ENCODE peak calls at places on chromosomes 5 and 9, in four cellular contexts. R, L, N and J are unnamed samples.

GRCh38 chr9:75200892-75201470 is 112.7 kb downstream of the OSTF1 start:
- DNase-seq in R (peak), L (peak), N (no peak), J (no peak)

GRCh38 chr9:123556464-123557435 is 200.8 kb downstream of the CRB2 start:
- DNase-seq in R (no peak), L (no peak), N (no peak), J (peak)

GRCh38 chr5:14665949-14666741 is 1.6 kb downstream of the OTULIN start:
- DNase-seq in R (no peak), L (peak), N (no peak), J (peak)

GRCh38 chr9:14153310-14153720 is 160.6 kb downstream of the NFIB start:
- DNase-seq in R (no peak), L (no peak), N (no peak), J (no peak)

GRCh38 chr5:1639757-1640156 is 116.0 kb upstream of the LPCAT1 start:
- DNase-seq in R (no peak), L (no peak), N (peak), J (no peak)

GRCh38 chr9:84189901-84190300 is 150.7 kb downstream of the SLC28A3 start:
- DNase-seq in R (no peak), L (no peak), N (no peak), J (peak)

GRCh38 chr9:130058154-130058553 is 4.4 kb downstream of the GPR107 start:
- DNase-seq in R (no peak), L (no peak), N (peak), J (no peak)

GRCh38 chr5:50583621-50584020 is 82.8 kb upstream of the PARP8 start:
- DNase-seq in R (no peak), L (no peak), N (no peak), J (no peak)

GRCh38 chr5:10648806-10649517 is 85.1 kb downstream of the ANKRD33B start:
- DNase-seq in R (no peak), L (no peak), N (peak), J (no peak)

GRCh38 chr5:65625743-65626142 is 916 bp downstream of the SHLD3 start:
- DNase-seq in R (no peak), L (no peak), N (no peak), J (no peak)

GRCh38 chr5:106749826-106750225 is 920.9 kb downstream of the EFNA5 start:
- DNase-seq in R (no peak), L (no peak), N (no peak), J (no peak)

GRCh38 chr5:161676109-161676508 is 9.4 kb upstream of the GABRA6 start:
- DNase-seq in R (no peak), L (no peak), N (no peak), J (no peak)

GRCh38 chr9:137724114-137724445 is 105.3 kb downstream of the EHMT1 start:
- DNase-seq in R (no peak), L (no peak), N (no peak), J (peak)

GRCh38 chr5:53616939-53617549 is 56.6 kb downstream of the NDUFS4 start:
- DNase-seq in R (no peak), L (no peak), N (no peak), J (no peak)

GRCh38 chr5:97047076-97047475 is 95.3 kb downstream of the LIX1 start:
- DNase-seq in R (no peak), L (no peak), N (no peak), J (no peak)

GRCh38 chr9:26471271-26471670 is 421.3 kb downstream of the CAAP1 start:
- DNase-seq in R (no peak), L (no peak), N (no peak), J (no peak)

GRCh38 chr5:67773439-67773988 is 442.0 kb upstream of the PIK3R1 start:
- DNase-seq in R (peak), L (no peak), N (peak), J (no peak)

GRCh38 chr5:139670369-139671095 is 22.4 kb downstream of the CXXC5 start:
- DNase-seq in R (no peak), L (no peak), N (no peak), J (no peak)

GRCh38 chr5:2656186-2656585 is 95.3 kb downstream of the IRX2 start:
- DNase-seq in R (no peak), L (no peak), N (no peak), J (no peak)

GRCh38 chr9:20417695-20418094 is 204.6 kb downstream of the MLLT3 start:
- DNase-seq in R (no peak), L (no peak), N (no peak), J (no peak)

GRCh38 chr9:20414150-20414549 is 208.1 kb downstream of the MLLT3 start:
- DNase-seq in R (no peak), L (no peak), N (no peak), J (no peak)

GRCh38 chr9:20418485-20418884 is 203.8 kb downstream of the MLLT3 start:
- DNase-seq in R (no peak), L (no peak), N (no peak), J (no peak)

DNA sequence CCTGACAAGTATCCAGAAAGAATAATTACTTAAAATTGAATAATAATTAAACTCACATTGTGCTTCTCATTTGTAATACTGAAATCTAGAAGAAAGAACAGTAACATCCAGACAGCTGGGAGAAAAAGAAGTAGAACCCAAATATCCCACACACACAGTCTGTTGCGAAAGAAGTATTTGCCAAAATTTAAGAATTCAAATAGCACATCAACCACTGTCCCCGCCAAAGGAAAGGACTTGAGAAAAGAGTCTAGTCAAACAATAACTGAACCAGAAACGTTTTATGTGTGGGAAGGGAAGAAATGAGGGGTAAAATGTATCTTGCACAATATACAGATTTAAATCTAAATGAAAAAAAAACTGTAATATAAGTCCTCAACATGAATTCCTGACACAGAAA is 202.7 kb downstream of the MLLT3 start:
- DNase-seq in R (no peak), L (no peak), N (no peak), J (peak)
- TF ChIP-seq POLR2A in R (no peak), L (no peak), N (no peak), J (no peak)

DNA sequence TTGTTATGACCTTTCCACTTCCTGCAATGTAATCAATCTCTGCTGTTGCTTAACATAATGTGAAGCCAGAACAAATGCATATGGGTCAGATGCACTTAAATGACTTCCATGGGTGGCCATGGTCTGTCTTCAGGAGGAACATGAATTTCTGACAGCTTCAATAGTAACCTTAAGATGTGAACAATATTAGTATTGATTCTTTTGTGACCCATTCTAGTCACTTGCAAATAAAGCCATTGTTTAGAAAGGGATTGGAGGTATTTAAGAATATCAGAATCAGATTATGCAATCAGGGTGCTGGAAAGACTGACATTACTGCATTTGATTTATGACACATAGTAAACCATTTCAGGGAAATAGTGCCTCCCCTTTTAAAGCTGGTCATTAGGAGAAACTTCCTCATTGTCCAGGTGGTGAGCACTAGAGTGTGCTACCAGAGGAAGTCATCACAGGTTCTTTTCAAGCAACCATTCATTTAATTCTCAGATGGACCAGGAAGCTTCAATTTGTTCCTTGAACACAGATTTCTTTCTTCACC is 32.1 kb downstream of the GRIN3A start:
- DNase-seq in R (no peak), L (no peak), N (no peak), J (no peak)
- TF ChIP-seq CTCF in R (no peak), L (no peak), N (no peak), J (no peak)

DNA sequence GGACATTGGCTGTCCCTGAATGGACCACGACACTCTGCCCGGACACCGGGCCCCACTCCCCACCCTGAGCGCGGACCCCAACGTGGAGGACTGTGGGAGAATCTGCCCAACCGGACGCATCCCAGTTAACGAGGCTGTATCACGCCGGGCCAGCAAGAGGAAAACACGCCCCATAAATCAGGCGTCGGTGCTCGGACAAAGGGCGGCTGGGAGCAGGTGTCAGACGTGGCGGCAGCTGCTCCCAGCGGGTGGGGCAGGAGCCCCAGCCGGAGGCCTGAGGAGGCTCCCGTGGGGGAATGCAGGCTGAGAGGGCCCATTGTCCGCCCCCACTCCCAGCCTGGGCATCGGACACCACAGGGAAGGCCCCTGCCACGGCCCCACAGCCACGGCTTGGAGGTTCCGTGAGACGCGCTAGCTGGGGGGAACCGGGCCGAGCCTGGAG is 19.2 kb downstream of the NOTCH1 start:
- DNase-seq in R (no peak), L (no peak), N (no peak), J (no peak)
- H3K27ac ChIP-seq in R (peak), L (no peak), N (peak), J (peak)

GRCh38 chr9:116157436-116158138 is 4.0 kb downstream of the PAPPA start:
- DNase-seq in R (no peak), L (no peak), N (peak), J (no peak)
- TF ChIP-seq POLR2A in R (no peak), L (no peak), N (no peak), J (no peak)

GRCh38 chr5:180130291-180130869 is 58.8 kb upstream of the RNF130 start:
- DNase-seq in R (no peak), L (no peak), N (no peak), J (no peak)
- TF ChIP-seq CTCF in R (no peak), L (no peak), N (no peak), J (no peak)

GRCh38 chr5:141805874-141806273 is 72.3 kb downstream of the PCDH1 start:
- DNase-seq in R (no peak), L (no peak), N (peak), J (no peak)

GRCh38 chr5:141808857-141809256 is 69.4 kb downstream of the PCDH1 start:
- DNase-seq in R (no peak), L (no peak), N (no peak), J (no peak)

GRCh38 chr5:141807732-141808131 is 70.5 kb downstream of the PCDH1 start:
- DNase-seq in R (no peak), L (no peak), N (no peak), J (no peak)

GRCh38 chr5:141809697-141810096 is 68.5 kb downstream of the PCDH1 start:
- DNase-seq in R (no peak), L (no peak), N (no peak), J (no peak)

GRCh38 chr5:141806626-141807025 is 71.6 kb downstream of the PCDH1 start:
- DNase-seq in R (no peak), L (no peak), N (no peak), J (no peak)
- H3K27ac ChIP-seq in R (no peak), L (no peak), N (peak), J (peak)

GRCh38 chr5:41908374-41909079 is 4.4 kb downstream of the RIMOC1 start:
- DNase-seq in R (no peak), L (no peak), N (no peak), J (no peak)

GRCh38 chr5:41903382-41903891 is 707 bp upstream of the RIMOC1 start:
- DNase-seq in R (no peak), L (no peak), N (no peak), J (no peak)

DNA sequence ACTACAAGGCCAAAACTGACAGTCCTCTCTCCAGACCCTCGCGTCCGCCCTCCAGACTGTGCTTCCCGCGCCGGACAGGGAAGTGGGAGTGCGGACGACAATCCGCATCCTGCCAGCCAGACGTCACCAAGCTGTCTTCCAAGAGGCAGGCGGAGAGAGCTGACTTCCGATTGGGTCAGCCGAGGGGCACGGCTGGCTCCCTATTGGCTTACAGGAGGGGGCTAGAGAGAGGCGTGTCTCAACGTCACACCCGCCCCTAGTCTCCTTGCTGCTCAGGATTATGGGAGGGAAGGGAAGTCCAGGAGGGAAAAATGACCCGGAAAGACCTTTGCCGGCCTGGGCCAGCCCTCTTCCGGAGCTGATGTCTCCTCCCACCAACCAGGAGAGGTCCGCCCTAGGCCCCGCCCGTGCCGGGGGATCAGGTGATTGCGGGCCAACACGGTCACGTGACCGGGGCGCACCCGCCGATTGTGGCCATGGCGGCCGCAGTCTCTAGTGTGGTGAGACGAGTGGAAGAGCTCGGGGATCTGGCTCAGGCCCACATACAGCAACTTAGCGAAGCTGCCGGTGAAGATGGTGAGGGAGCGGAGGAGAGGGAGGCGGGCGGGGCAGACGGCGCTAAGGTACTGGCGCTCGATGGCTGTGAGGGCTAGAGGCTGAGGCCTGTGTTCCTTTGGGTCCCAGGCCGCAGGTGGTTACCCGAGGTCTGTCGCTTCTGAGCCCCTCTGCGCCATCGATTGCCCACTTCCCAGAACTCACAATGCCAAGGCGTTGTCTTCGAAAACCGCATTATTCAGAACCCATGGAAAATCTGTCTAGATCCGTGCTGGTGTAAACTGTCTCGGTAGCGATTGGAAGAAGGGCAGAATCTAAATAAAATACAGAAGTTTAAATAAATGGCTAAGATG is at the start of gene RIMOC1:
- DNase-seq in R (peak), L (peak), N (peak), J (peak)
- TF ChIP-seq POLR2A in R (peak), L (peak), N (peak), J (peak)

DNA sequence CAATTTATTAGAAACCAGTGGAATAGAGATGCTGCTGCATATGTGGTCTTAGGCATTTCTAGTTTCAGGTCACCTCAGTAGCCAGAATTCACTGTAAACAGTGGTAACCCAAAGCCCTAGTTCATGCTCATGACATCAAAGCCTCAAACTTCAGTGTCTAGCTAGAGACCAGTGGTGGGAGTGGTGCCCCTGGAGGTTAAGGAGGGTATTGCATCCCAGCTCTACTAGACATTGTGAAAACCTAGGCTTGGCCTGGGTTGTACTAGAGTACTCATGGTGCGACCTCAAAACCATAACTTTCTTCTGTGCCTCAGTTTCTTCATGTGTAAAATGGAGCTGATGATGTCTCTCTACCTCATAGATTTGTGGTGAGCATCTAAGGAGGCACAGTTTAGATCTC is 18.8 kb downstream of the COL5A1 start:
- DNase-seq in R (peak), L (no peak), N (peak), J (no peak)
- TF ChIP-seq CTCF in R (peak), L (no peak), N (peak), J (no peak)